ENCODE peak calls at places on chromosomes 13 and 19, in six cellular contexts. A is prostate gland, J is spleen, L is transverse colon, N is HCT116, F is H1. C is an unnamed sample.

GRCh38 chr19:19661141-19661674 is 2.3 kb downstream of the ATP13A1 start:
- DNase-seq in A (no peak), J (no peak), L (no peak), N (no peak), F (no peak), C (no peak)

GRCh38 chr13:43835701-43836100 is 43.8 kb downstream of the CCDC122 start:
- DNase-seq in A (no peak), J (no peak), L (no peak), N (no peak), F (no peak), C (no peak)

GRCh38 chr19:21468791-21469190 is 36.6 kb upstream of the ZNF429 start:
- DNase-seq in A (no peak), J (peak; percentile 43), L (no peak), N (no peak), F (no peak), C (no peak)

GRCh38 chr13:100230813-100231575 is 142.1 kb downstream of the PCCA start:
- DNase-seq in A (no peak), J (no peak), L (no peak), N (no peak), F (no peak), C (no peak)

GRCh38 chr13:39385154-39385553 is 217.8 kb downstream of the LHFPL6 start:
- DNase-seq in A (no peak), J (no peak), L (no peak), N (no peak), F (no peak), C (no peak)

GRCh38 chr19:51737924-51738323 is 13.8 kb downstream of the FPR1 start:
- DNase-seq in A (no peak), J (no peak), L (no peak), N (no peak), F (no peak), C (no peak)

GRCh38 chr19:7628589-7629311 is 595 bp downstream of the XAB2 start:
- DNase-seq in A (no peak), J (no peak), L (no peak), N (no peak), F (no peak), C (no peak)

GRCh38 chr19:49574206-49574755 is 6.1 kb downstream of the NOSIP start:
- DNase-seq in A (no peak), J (no peak), L (no peak), N (no peak), F (no peak), C (no peak)

GRCh38 chr13:30466841-30467252 is 1.1 kb upstream of the HMGB1 start:
- DNase-seq in A (no peak), J (no peak), L (no peak), N (no peak), F (no peak), C (no peak)

GRCh38 chr13:93502071-93502470 is 275.5 kb downstream of the GPC6 start:
- DNase-seq in A (no peak), J (no peak), L (no peak), N (no peak), F (no peak), C (no peak)

GRCh38 chr13:40595693-40596092 is 70.7 kb downstream of the FOXO1 start:
- DNase-seq in A (no peak), J (no peak), L (no peak), N (no peak), F (no peak), C (no peak)

GRCh38 chr19:23403581-23404324 is 8.5 kb upstream of the ZNF91 start:
- DNase-seq in A (no peak), J (no peak), L (peak; percentile 87), N (no peak), F (no peak), C (peak; percentile 55)

GRCh38 chr19:35908010-35908441 is at the start of gene TYROBP:
- DNase-seq in A (no peak), J (peak; percentile 91), L (no peak), N (no peak), F (no peak), C (no peak)

GRCh38 chr13:50365683-50366391 is 350.6 kb downstream of the KCNRG start:
- DNase-seq in A (peak; percentile 30), J (no peak), L (peak; percentile 23), N (no peak), F (no peak), C (peak; percentile 17)

GRCh38 chr13:95858286-95859075 is 181.5 kb downstream of the DNAJC3 start:
- DNase-seq in A (no peak), J (no peak), L (no peak), N (no peak), F (no peak), C (no peak)

GRCh38 chr19:46480409-46480808 is 9.0 kb upstream of the PNMA8A start:
- DNase-seq in A (no peak), J (no peak), L (peak; percentile 22), N (no peak), F (no peak), C (no peak)

GRCh38 chr19:38669532-38669931 is 22.1 kb downstream of the ACTN4 start:
- DNase-seq in A (no peak), J (peak; percentile 75), L (no peak), N (no peak), F (no peak), C (no peak)

GRCh38 chr19:38665219-38665931 is 17.9 kb downstream of the ACTN4 start:
- DNase-seq in A (no peak), J (peak; percentile 54), L (no peak), N (no peak), F (no peak), C (no peak)

GRCh38 chr19:38665950-38666661 is 18.7 kb downstream of the ACTN4 start:
- DNase-seq in A (peak; percentile 67), J (peak; percentile 78), L (peak; percentile 57), N (no peak), F (peak; percentile 92), C (no peak)

GRCh38 chr19:38666662-38667448 is 19.4 kb downstream of the ACTN4 start:
- DNase-seq in A (no peak), J (peak; percentile 62), L (peak; percentile 47), N (no peak), F (no peak), C (no peak)

DNA sequence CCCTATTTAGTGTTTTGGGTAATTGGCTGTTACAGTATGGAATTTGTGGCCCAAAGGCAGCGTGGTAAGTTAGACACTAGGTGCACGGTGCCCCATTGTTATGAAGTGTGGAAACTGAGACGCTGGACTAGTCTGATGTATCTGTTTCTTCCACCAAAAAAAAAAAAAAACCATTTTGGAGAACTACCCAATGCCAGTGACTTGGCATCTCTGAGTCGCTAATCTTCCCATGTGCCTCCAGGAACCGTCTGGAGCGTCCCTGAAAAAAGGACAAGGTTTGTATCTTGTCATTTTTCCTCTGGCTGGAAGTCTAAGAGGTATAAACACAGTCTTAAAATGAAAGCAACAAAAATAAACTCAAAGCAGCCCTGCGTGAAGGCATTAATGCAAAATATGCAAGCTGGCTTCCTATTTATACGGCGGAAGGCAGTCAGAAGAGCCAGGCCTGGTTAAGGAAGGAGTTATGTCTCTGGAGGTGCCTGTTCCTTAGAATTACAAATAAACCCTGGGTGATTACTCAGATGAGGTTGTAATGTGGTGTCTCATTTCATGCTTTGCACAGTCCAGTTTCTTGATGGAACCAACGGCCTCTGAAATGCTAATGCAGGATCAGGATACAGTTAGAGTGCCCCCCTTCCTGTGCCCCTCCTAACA is 20.2 kb downstream of the ACTN4 start:
- DNase-seq in A (no peak), J (peak; percentile 13), L (no peak), N (no peak), F (no peak), C (no peak)
- TF ChIP-seq POLR2AphosphoS5 in A (peak; percentile 50), J (no peak), L (no peak), N (no peak), F (no peak), C (peak; percentile 79)

GRCh38 chr13:55345197-55345596 is 1795.5 kb upstream of the PRR20A start:
- DNase-seq in A (no peak), J (no peak), L (no peak), N (no peak), F (no peak), C (no peak)

GRCh38 chr13:55341891-55342290 is 1798.8 kb upstream of the PRR20A start:
- DNase-seq in A (no peak), J (no peak), L (no peak), N (no peak), F (no peak), C (no peak)

DNA sequence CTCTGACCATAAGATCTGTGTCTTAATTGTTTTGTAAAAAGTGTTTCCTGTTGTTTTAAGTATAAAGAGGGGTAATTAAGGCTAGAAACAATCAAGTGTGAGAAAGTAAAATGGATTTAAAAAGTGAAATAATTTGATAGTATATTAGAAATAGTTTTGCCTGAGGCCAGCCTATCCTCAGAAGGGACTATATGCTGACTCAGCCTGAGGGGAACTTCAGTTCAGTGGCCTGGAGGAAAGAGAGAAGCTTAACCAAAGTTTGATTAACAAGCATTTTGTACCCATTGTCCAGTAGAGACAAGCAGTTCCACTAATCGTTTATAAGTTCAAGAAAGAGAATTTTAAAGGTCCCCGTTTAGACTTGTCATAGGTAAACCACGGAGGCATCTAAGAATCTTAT is 1793.2 kb upstream of the PRR20A start:
- DNase-seq in A (no peak), J (no peak), L (no peak), N (no peak), F (no peak), C (no peak)
- H3K4me3 ChIP-seq in A (no peak overlapping the region), J (no peak overlapping the region), L (no peak overlapping the region), N (no peak overlapping the region), F (no peak overlapping the region), C (no peak overlapping the region)

GRCh38 chr13:79779761-79780160 is 298.8 kb downstream of the NDFIP2 start:
- DNase-seq in A (peak; percentile 17), J (no peak), L (peak; percentile 33), N (no peak), F (no peak), C (no peak)

GRCh38 chr13:79777504-79777903 is 296.5 kb downstream of the NDFIP2 start:
- DNase-seq in A (no peak), J (no peak), L (no peak), N (no peak), F (no peak), C (no peak)

GRCh38 chr13:79780240-79780639 is 299.3 kb downstream of the NDFIP2 start:
- DNase-seq in A (no peak), J (no peak), L (no peak), N (no peak), F (no peak), C (no peak)

GRCh38 chr13:79776538-79776937 is 295.6 kb downstream of the NDFIP2 start:
- DNase-seq in A (no peak), J (no peak), L (peak; percentile 13), N (no peak), F (no peak), C (no peak)

GRCh38 chr13:79779061-79779460 is 298.1 kb downstream of the NDFIP2 start:
- DNase-seq in A (no peak), J (no peak), L (no peak), N (no peak), F (no peak), C (no peak)
- H3K27ac ChIP-seq in A (no peak overlapping the region), J (no peak overlapping the region), L (no peak overlapping the region), N (no peak overlapping the region), F (no peak overlapping the region), C (no peak overlapping the region)

GRCh38 chr19:680287-681028 is 4.3 kb downstream of the FSTL3 start:
- DNase-seq in A (peak; percentile 100), J (peak; percentile 100), L (peak; percentile 100), N (peak; percentile 93), F (peak; percentile 99), C (peak; percentile 100)

GRCh38 chr19:681029-681626 is 4.9 kb downstream of the FSTL3 start:
- DNase-seq in A (peak; percentile 91), J (peak; percentile 93), L (peak; percentile 92), N (no peak), F (no peak), C (no peak)

GRCh38 chr19:677601-678380 is 1.6 kb downstream of the FSTL3 start:
- DNase-seq in A (no peak), J (no peak), L (no peak), N (no peak), F (no peak), C (no peak)

GRCh38 chr19:678791-679388 is 2.7 kb downstream of the FSTL3 start:
- DNase-seq in A (no peak), J (no peak), L (no peak), N (no peak), F (no peak), C (no peak)

GRCh38 chr19:679418-680286 is 3.5 kb downstream of the FSTL3 start:
- DNase-seq in A (no peak), J (peak; percentile 90), L (peak; percentile 64), N (no peak), F (no peak), C (no peak)
- TF ChIP-seq POLR2AphosphoS5 in A (no peak), J (peak; percentile 4), L (peak; percentile 50), N (no peak), F (no peak), C (peak; percentile 82)